ENCODE peak calls at places on chromosomes 16 and 17, in seven cellular contexts. K is NCI-H2107; Q is AG09319; U is effector memory CD8-positive, alpha-beta T cell; D is caudate nucleus; E is HuH-7.5; A is globus pallidus. S is an unnamed sample.

GRCh38 chr17:58360664-58361063 is 8.7 kb upstream of the SUPT4H1 start:
- DNase-seq in A (no peak), E (no peak), K (no peak), Q (no peak), D (no peak), U (no peak), S (no peak)

GRCh38 chr16:17414916-17415315 is 55.8 kb downstream of the XYLT1 start:
- DNase-seq in A (no peak), D (no peak), E (no peak), K (no peak), Q (no peak), U (no peak), S (no peak)

GRCh38 chr17:70621593-70621992 is 452.3 kb downstream of the KCNJ2 start:
- DNase-seq in U (no peak), K (no peak), D (no peak), A (peak), E (no peak), Q (no peak), S (no peak)

GRCh38 chr16:58638148-58639036 is 8.8 kb upstream of the CNOT1 start:
- DNase-seq in K (no peak), E (no peak), A (no peak), Q (peak), U (no peak), D (no peak), S (peak)

GRCh38 chr17:50596191-50597037 is 35.9 kb downstream of the CACNA1G start:
- DNase-seq in D (no peak), A (no peak), K (no peak), Q (no peak), E (peak), U (no peak), S (no peak)

GRCh38 chr17:73722163-73722562 is 77.9 kb upstream of the SDK2 start:
- DNase-seq in K (no peak), Q (no peak), A (no peak), D (no peak), E (no peak), U (peak), S (no peak)

GRCh38 chr17:4365628-4366311 is 705 bp downstream of the UBE2G1 start:
- DNase-seq in K (no peak), Q (no peak), D (no peak), A (peak), U (no peak), E (peak), S (no peak)

GRCh38 chr17:21419299-21420239 is 43.4 kb downstream of the KCNJ12 start:
- DNase-seq in E (no peak), A (no peak), K (no peak), D (no peak), Q (no peak), U (no peak), S (no peak)

GRCh38 chr16:50657251-50657650 is 23.9 kb downstream of the SNX20 start:
- DNase-seq in K (no peak), U (no peak), Q (no peak), D (no peak), A (no peak), E (no peak), S (no peak)

GRCh38 chr17:14330492-14330920 is 29.6 kb downstream of the HS3ST3B1 start:
- DNase-seq in D (no peak), Q (peak), K (no peak), A (no peak), E (peak), U (no peak), S (no peak)

GRCh38 chr16:67718668-67719047 is 458 bp downstream of the GFOD2 start:
- DNase-seq in A (no peak), U (peak), Q (no peak), D (peak), K (no peak), E (peak), S (no peak)

GRCh38 chr17:75876938-75877751 is 1.2 kb downstream of the TRIM47 start:
- DNase-seq in U (no peak), Q (peak), E (no peak), A (peak), D (peak), K (no peak), S (peak)

GRCh38 chr17:82094931-82095776 is 2.9 kb downstream of the FASN start:
- DNase-seq in K (no peak), E (peak), Q (no peak), A (no peak), D (no peak), U (no peak), S (no peak)

GRCh38 chr17:29559640-29560039 is 7.2 kb downstream of the ABHD15 start:
- DNase-seq in Q (no peak), A (no peak), U (no peak), D (no peak), E (no peak), K (no peak), S (no peak)

GRCh38 chr16:70753228-70753627 is 47.7 kb downstream of the VAC14 start:
- DNase-seq in Q (no peak), U (no peak), A (no peak), E (no peak), D (no peak), K (no peak), S (no peak)